ENCODE peak calls at places on chromosomes 1 and 21, in eight cellular contexts. R, J, U, L, N, P, S and D are unnamed samples.
A peak's percentile ranks its signal among the peaks of the same experiment; 100 is the strongest.

GRCh38 chr21:19031956-19032355 is 628.4 kb upstream of the TMPRSS15 start:
- DNase-seq in R (no peak), J (no peak), U (no peak), L (no peak), N (no peak), P (no peak), S (no peak), D (no peak)

GRCh38 chr1:156815307-156815826 is 1.3 kb downstream of the SH2D2A start:
- DNase-seq in R (peak; percentile 90), J (peak; percentile 90), U (peak; percentile 34), L (no peak), N (no peak), P (no peak), S (peak; percentile 94), D (no peak)

GRCh38 chr1:230809205-230809990 is 58.9 kb downstream of the C1orf198 start:
- DNase-seq in R (no peak), J (no peak), U (no peak), L (no peak), N (no peak), P (no peak), S (no peak), D (no peak)

GRCh38 chr1:78434351-78434750 is 56.4 kb upstream of the PTGFR start:
- DNase-seq in R (no peak), J (no peak), U (no peak), L (no peak), N (no peak), P (no peak), S (no peak), D (no peak)

GRCh38 chr1:39574646-39575045 is 1.9 kb downstream of the PABPC4 start:
- DNase-seq in R (peak; percentile 35), J (peak; percentile 19), U (peak; percentile 31), L (peak; percentile 18), N (no peak), P (no peak), S (peak; percentile 37), D (no peak)

GRCh38 chr1:3023994-3024393 is 2.7 kb downstream of the ACTRT2 start:
- DNase-seq in R (no peak), J (no peak), U (peak; percentile 28), L (no peak), N (peak; percentile 19), P (no peak), S (no peak), D (no peak)

GRCh38 chr1:226061793-226062557 is 541 bp upstream of the H3-3A start:
- DNase-seq in R (peak; percentile 65), J (peak; percentile 80), U (peak; percentile 89), L (peak; percentile 70), N (peak; percentile 78), P (peak; percentile 83), S (peak; percentile 98), D (peak; percentile 85)

GRCh38 chr1:227388771-227389170 is 70.5 kb upstream of the CDC42BPA start:
- DNase-seq in R (no peak), J (no peak), U (peak; percentile 49), L (no peak), N (no peak), P (no peak), S (no peak), D (no peak)

GRCh38 chr1:212034516-212035122 is 738 bp downstream of the INTS7 start:
- DNase-seq in R (no peak), J (no peak), U (no peak), L (no peak), N (no peak), P (peak; percentile 4), S (no peak), D (no peak)

GRCh38 chr1:8970870-8971337 is 25.2 kb downstream of the CA6 start:
- DNase-seq in R (no peak), J (no peak), U (no peak), L (no peak), N (no peak), P (no peak), S (no peak), D (no peak)

GRCh38 chr1:43872280-43872679 is 61.3 kb upstream of the ARTN start:
- DNase-seq in R (no peak), J (no peak), U (no peak), L (no peak), N (no peak), P (no peak), S (no peak), D (no peak)

GRCh38 chr21:31509108-31510017 is 150.1 kb upstream of the SOD1 start:
- DNase-seq in R (no peak), J (no peak), U (peak; percentile 94), L (peak; percentile 18), N (peak; percentile 78), P (no peak), S (peak; percentile 45), D (peak; percentile 71)

GRCh38 chr1:168105846-168106245 is 30.9 kb downstream of the GPR161 start:
- DNase-seq in R (no peak), J (no peak), U (no peak), L (no peak), N (no peak), P (no peak), S (no peak), D (no peak)

GRCh38 chr1:21630571-21631338 is 38.4 kb downstream of the RAP1GAP start:
- DNase-seq in R (no peak), J (no peak), U (peak; percentile 63), L (no peak), N (no peak), P (no peak), S (no peak), D (no peak)

GRCh38 chr1:204398197-204399125 is 13.2 kb downstream of the PPP1R15B start:
- DNase-seq in R (peak; percentile 69), J (peak; percentile 83), U (peak; percentile 97), L (peak; percentile 94), N (peak; percentile 90), P (peak; percentile 52), S (peak; percentile 82), D (peak; percentile 90)

GRCh38 chr1:150764617-150765090 is 924 bp downstream of the CTSS start:
- DNase-seq in R (peak; percentile 97), J (peak; percentile 89), U (no peak), L (peak; percentile 1), N (no peak), P (no peak), S (peak; percentile 64), D (no peak)

DNA sequence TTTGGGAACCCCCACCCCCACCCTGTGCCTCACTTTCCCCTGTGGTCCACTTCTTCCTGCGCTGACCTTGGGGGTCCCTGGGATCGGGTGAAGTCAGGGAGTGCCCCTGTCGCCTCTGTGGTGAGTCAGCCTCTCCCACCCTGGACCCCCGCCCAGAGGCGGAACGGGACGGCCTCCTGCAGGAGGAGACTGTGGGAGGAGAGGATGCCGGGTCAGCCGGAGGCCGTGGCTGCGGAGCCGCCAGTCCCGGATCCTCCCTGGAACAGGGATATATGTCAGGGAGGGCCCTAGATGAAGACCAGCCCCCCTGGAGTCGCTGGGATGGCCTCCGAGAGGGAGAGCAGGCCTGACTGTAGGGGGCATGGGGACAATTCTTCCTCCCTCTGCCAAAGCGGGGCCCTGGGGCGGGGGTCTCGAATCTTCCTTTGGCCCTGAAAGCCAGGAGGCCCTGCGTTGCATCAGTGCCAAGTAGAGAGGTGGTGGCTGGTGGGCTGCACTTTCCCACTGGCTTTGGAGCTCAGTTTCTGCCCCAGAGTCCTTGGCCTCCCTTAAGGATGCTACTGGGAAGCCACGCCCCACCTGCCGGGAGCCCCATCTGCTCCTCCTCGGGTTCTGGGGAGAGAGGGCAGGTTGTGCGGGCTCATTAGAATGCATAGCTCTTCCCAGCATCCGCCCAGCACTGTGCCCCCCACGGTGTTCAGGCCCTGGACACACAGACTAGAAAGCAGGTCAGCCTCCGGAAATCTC is 930 bp downstream of the ARHGEF10L start:
- DNase-seq in R (no peak), J (peak; percentile 61), U (peak; percentile 78), L (no peak), N (peak; percentile 92), P (peak; percentile 60), S (peak; percentile 64), D (peak; percentile 75)
- H3K9ac ChIP-seq in R (peak overlapping the region; percentile 94), J (peak overlapping the region; percentile 77), U (peak overlapping the region; percentile 70), L (peak overlapping the region; percentile 83), N (peak overlapping the region; percentile 41), P (peak overlapping the region; percentile 97), S (peak overlapping the region; percentile 80), D (peak overlapping the region; percentile 86)

DNA sequence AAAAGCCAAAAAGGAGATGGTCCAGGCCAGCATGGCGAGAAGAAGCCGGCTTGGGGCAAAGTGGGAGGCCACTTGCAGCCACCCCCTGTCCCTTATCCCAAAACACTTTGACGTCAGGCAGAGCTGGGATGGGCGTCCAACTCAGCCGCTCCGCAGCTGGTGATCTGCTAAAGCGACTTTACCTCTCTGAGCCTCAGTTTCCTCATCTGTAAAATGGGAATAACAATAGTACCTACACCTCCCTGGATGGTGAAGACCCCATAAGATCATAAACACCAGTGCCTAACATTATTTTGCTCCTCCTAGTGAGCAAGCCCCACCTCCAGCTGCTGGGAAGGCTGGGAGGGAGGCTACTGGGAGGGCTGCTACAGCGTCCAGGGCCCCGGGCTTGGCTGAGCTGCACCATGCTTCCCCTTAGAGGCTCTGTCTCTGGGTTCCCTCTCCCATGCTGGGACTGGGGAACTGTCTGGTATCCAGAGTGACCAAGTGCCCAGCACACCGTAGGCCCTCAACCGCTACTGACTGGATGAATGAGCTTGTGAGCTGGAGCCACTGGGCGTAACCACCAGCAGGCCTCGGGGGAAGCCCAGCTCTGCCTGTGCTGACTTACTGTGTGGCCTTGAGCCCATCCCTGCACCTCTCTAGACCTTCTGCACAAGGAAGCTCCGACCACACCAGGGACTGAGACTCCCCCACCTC is 18.3 kb downstream of the IFFO2 start:
- DNase-seq in R (no peak), J (no peak), U (peak; percentile 27), L (peak; percentile 36), N (no peak), P (no peak), S (peak; percentile 57), D (no peak)
- H3K4me1 ChIP-seq in R (peaks cover 44% of the 10 kb centered on the region), J (peaks cover 20% of the 10 kb centered on the region), U (peaks cover 8% of the 10 kb centered on the region), L (peaks cover 70% of the 10 kb centered on the region), N (peaks cover 3% of the 10 kb centered on the region), P (peaks cover 19% of the 10 kb centered on the region), S (peaks cover 20% of the 10 kb centered on the region), D (peaks cover 38% of the 10 kb centered on the region)

DNA sequence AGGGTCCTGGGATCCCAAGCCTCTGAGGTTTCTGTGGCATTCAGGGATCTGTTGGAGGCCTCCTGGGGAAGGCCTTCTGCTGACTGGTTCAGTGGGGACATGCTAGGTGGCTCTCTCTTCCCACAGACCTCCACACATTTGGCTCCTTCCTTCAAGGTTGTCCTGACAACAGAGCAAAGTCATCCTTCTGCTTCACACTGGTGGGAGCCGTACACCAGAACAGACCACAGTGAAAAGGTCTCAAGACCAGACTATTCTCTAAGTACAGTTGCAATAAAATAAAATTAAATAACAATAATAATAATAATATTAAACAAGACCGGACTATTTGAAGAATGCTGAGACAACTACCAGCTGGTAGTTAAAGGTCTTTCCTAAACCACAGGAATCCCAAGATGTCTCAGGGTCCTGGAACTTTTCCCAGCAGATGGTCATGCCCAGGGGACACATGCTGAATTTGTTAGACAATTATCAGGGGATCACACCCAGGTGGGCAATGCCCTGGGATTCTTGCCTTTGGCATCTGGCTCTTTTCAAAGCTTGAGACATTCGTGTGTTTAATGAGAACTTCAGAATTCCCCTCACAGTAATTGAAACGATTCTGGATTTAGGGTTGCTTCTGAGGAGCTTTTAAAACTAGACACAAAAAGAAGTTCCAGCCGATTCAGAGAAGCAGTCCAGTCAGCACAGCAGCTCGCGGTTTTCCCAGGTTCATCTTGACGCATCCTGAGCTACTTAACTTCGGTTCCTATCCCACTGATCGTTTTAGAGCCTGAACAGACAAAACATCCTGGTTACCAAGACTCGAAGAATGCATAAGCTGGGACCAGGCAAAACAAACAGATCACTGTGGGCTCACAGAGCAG is 22.9 kb downstream of the HTR1D start:
- DNase-seq in R (peak; percentile 95), J (peak; percentile 60), U (peak; percentile 56), L (no peak), N (no peak), P (no peak), S (peak; percentile 97), D (no peak)
- H3K9ac ChIP-seq in R (no peak overlapping the region), J (no peak overlapping the region), U (no peak overlapping the region), L (no peak overlapping the region), N (no peak overlapping the region), P (no peak overlapping the region), S (peak overlapping the region; percentile 87), D (no peak overlapping the region)

GRCh38 chr1:206705187-206705586 is 20.5 kb downstream of the MAPKAPK2 start:
- DNase-seq in R (peak; percentile 89), J (peak; percentile 79), U (no peak), L (no peak), N (no peak), P (peak; percentile 51), S (peak; percentile 96), D (no peak)
- H3K4me1 ChIP-seq in R (peaks cover 36% of the 10 kb centered on the region), J (peaks cover 50% of the 10 kb centered on the region), U (peaks cover 21% of the 10 kb centered on the region), L (peaks cover 48% of the 10 kb centered on the region), N (peaks cover 19% of the 10 kb centered on the region), P (peaks cover 52% of the 10 kb centered on the region), S (peaks cover 58% of the 10 kb centered on the region), D (peaks cover 24% of the 10 kb centered on the region)